ENCODE peak calls at places on chromosomes 4 and X, in four cellular contexts. N is HCT116, Z is K562, K is HepG2. R is an unnamed sample.
A peak's percentile ranks its signal among the peaks of the same experiment; 100 is the strongest.

GRCh38 chr4:10731162-10731561 is 46.6 kb upstream of the CLNK start:
- DNase-seq in K (no peak), Z (no peak), N (no peak), R (no peak)

GRCh38 chr4:115152081-115152480 is 38.7 kb upstream of the NDST4 start:
- DNase-seq in N (no peak), Z (no peak), K (no peak), R (no peak)

GRCh38 chr4:152310223-152310622 is 225.7 kb downstream of the FBXW7 start:
- DNase-seq in N (no peak), K (no peak), Z (no peak), R (no peak)

GRCh38 chr4:100359433-100359832 is 158.4 kb downstream of the EMCN start:
- DNase-seq in Z (no peak), K (no peak), N (no peak), R (no peak)

GRCh38 chr4:13920111-13920875 is 292.8 kb upstream of the BOD1L1 start:
- DNase-seq in Z (no peak), N (no peak), K (no peak), R (no peak)

GRCh38 chr4:14196141-14196540 is 568.6 kb upstream of the BOD1L1 start:
- DNase-seq in K (no peak), Z (peak; percentile 8), N (no peak), R (no peak)

GRCh38 chr4:121551271-121551670 is 145.5 kb downstream of the ANXA5 start:
- DNase-seq in K (no peak), N (no peak), Z (no peak), R (no peak)

GRCh38 chr4:16140520-16141249 is 56.9 kb upstream of the PROM1 start:
- DNase-seq in Z (no peak), N (peak; percentile 75), K (peak; percentile 99), R (no peak)

GRCh38 chr4:113106076-113106475 is 56.6 kb downstream of the ANK2 start:
- DNase-seq in K (peak; percentile 59), N (peak; percentile 23), Z (no peak), R (peak; percentile 8)

GRCh38 chr4:112277705-112278448 is 7.8 kb downstream of the TIFA start:
- DNase-seq in N (no peak), K (no peak), Z (no peak), R (no peak)

GRCh38 chr4:71322425-71322824 is 16.4 kb upstream of the SLC4A4 start:
- DNase-seq in Z (no peak), K (no peak), N (no peak), R (no peak)

GRCh38 chrX:118756111-118756510 is 28.7 kb downstream of the IL13RA1 start:
- DNase-seq in K (no peak), N (no peak), Z (no peak), R (no peak)

GRCh38 chr4:101304916-101305315 is 42.4 kb downstream of the PPP3CA start:
- DNase-seq in K (peak; percentile 16), Z (no peak), N (no peak), R (no peak)

GRCh38 chr4:69467797-69468196 is 27.9 kb downstream of the UGT2B4 start:
- DNase-seq in N (no peak), Z (no peak), K (no peak), R (no peak)

GRCh38 chrX:107700802-107701201 is 72.5 kb downstream of the PRPS1 start:
- DNase-seq in K (no peak), Z (no peak), N (no peak), R (no peak)

GRCh38 chrX:150092549-150092948 is 154.3 kb upstream of the EOLA2 start:
- DNase-seq in N (no peak), K (no peak), Z (no peak), R (no peak)

GRCh38 chr4:18021470-18021719 is 160 bp downstream of the LCORL start:
- DNase-seq in Z (no peak), N (no peak), K (no peak), R (no peak)

DNA sequence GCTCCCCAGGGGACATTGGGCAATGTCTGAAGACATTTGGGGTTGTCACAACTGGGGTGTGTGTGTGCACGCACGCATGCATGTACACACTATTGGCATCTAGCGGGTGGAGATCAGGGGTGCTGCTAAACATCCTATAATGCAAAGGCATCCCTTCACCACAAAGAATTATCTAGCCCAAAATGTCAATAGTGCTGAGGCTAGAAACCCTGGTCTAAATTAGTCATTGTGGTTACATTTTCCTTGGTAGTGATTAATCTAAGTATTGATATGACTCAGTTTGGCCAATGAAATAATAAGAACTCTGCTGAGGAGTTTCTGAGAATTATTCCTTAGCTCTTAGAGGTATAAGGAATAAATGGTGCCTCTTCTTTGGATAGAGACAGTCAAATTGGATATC is 200.2 kb downstream of the CLCN4 start:
- DNase-seq in N (no peak), Z (no peak), K (no peak), R (no peak)
- H3K27me3 ChIP-seq in N (no peaks in the 10 kb centered on the region), Z (no peaks in the 10 kb centered on the region), K (no peaks in the 10 kb centered on the region), R (no peaks in the 10 kb centered on the region)

DNA sequence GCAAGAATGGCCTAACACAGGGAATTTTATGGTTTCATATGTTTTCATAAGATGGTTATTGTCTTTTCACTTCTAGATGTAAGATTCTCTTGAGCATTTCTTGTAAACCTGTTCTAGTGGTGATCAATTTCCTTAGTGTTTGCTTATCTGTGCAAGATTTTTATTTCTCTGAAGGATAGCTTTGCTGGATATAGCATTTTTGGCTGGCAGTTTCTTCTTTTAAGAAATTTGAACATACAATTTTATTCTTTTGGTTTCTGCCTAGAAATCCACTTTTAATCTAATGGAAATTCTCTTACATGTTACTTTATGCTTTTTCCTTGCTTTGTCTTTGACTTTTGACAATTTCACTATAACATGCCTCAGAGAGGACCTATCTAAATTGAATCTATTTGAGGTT is 276.5 kb upstream of the SFRP2 start:
- DNase-seq in K (no peak), N (no peak), Z (no peak), R (no peak)
- H3K9me3 ChIP-seq in K (peaks cover 19% of the 10 kb centered on the region), N (no peaks in the 10 kb centered on the region), Z (no peaks in the 10 kb centered on the region), R (no peaks in the 10 kb centered on the region)

GRCh38 chrX:153993978-153994377 is 21.4 kb downstream of the TMEM187 start:
- DNase-seq in N (no peak), K (no peak), Z (no peak), R (no peak)

GRCh38 chrX:153991013-153991580 is 18.5 kb downstream of the TMEM187 start:
- DNase-seq in K (no peak), Z (no peak), N (no peak), R (no peak)

GRCh38 chrX:153992180-153992579 is 19.6 kb downstream of the TMEM187 start:
- DNase-seq in Z (no peak), N (no peak), K (no peak), R (no peak)

GRCh38 chrX:153995504-153995903 is 22.9 kb downstream of the TMEM187 start:
- DNase-seq in Z (no peak), K (no peak), N (no peak), R (no peak)

GRCh38 chrX:153993079-153993478 is 20.5 kb downstream of the TMEM187 start:
- DNase-seq in Z (no peak), K (no peak), N (no peak), R (no peak)
- TF ChIP-seq TCF7L2 in Z (no peak), K (no peak), N (no peak), R (no peak)

GRCh38 chrX:40513835-40514234 is 66.9 kb upstream of the ATP6AP2 start:
- DNase-seq in Z (no peak), N (no peak), K (no peak), R (no peak)
- H3K27me3 ChIP-seq in Z (peaks cover 5% of the 10 kb centered on the region), N (no peaks in the 10 kb centered on the region), K (no peaks in the 10 kb centered on the region), R (no peaks in the 10 kb centered on the region)

DNA sequence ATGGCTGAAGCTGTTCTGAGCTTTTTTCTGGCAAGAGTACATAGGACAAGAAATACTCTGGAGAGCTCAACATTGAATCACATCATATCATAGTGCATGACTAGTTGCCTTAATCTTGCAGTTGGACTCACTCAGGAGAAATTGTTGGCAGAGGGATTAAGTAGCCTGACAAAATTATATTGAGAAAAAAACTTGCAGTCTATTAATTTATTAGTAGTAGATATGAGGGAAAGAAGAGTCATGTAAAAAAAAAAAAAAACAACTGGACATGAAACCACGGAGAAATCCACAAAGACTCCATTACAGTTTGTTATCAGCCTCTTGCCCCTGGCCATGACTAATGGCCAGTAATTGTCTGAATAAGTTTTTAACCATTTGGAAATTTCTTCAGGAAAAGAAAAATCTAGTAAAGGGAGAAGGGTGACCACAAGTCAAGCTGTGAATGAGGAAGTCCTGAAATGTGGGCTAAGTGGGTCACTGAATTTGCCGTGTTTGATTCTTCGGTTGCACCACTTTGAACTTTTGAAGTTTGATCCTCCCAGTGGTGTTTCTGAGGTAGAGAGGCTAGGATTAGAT is 45.6 kb downstream of the FHL1 start:
- DNase-seq in K (no peak), Z (no peak), N (no peak), R (no peak)
- H3K9me3 ChIP-seq in K (no peaks in the 10 kb centered on the region), Z (no peaks in the 10 kb centered on the region), N (no peaks in the 10 kb centered on the region), R (no peaks in the 10 kb centered on the region)

R was measured in Panc1.